ENCODE peak calls at places on chromosome 16, in ten cellular contexts. H, U, N, W, C, J, Z, L, M and B are unnamed samples.

GRCh38 chr16:15777533-15778203 is 79.2 kb downstream of the MYH11 start:
- DNase-seq in J (no peak), W (no peak), H (no peak), N (peak), U (peak), C (no peak), L (peak), Z (no peak), M (no peak), B (no peak)

GRCh38 chr16:10878644-10879498 is 1.9 kb downstream of the CIITA start:
- DNase-seq in H (no peak), J (peak), U (no peak), Z (peak), L (no peak), C (no peak), W (peak), N (no peak), M (no peak), B (no peak)

GRCh38 chr16:71421911-71422310 is 19.9 kb downstream of the TLE7 start:
- DNase-seq in H (no peak), Z (no peak), L (no peak), C (no peak), U (peak), N (peak), W (no peak), J (no peak), M (no peak), B (no peak)

GRCh38 chr16:4327782-4328579 is 12.1 kb downstream of the GLIS2 start:
- DNase-seq in J (peak), C (peak), N (no peak), H (peak), Z (peak), L (no peak), W (peak), U (no peak), M (no peak), B (no peak)

GRCh38 chr16:5036228-5037156 is 2.8 kb upstream of the NAGPA start:
- DNase-seq in W (no peak), C (no peak), J (no peak), M (no peak), L (no peak), Z (no peak), N (no peak), U (no peak), H (no peak), B (no peak)

GRCh38 chr16:12096162-12096781 is 119.7 kb downstream of the SNX29 start:
- DNase-seq in N (no peak), J (no peak), M (no peak), C (no peak), H (no peak), L (no peak), U (no peak), Z (no peak), W (no peak), B (no peak)

GRCh38 chr16:47732806-47733150 is 271.6 kb downstream of the PHKB start:
- DNase-seq in J (no peak), H (no peak), M (peak), W (no peak), N (no peak), Z (no peak), C (no peak), L (peak), U (peak), B (peak)

GRCh38 chr16:58859958-58860669 is 126.0 kb upstream of the GOT2 start:
- DNase-seq in N (no peak), C (no peak), W (no peak), J (no peak), M (no peak), L (no peak), Z (no peak), H (no peak), U (no peak), B (no peak)

GRCh38 chr16:14001521-14001920 is 69.6 kb upstream of the MRTFB start:
- DNase-seq in U (no peak), W (no peak), C (no peak), H (no peak), Z (no peak), J (no peak), M (no peak), N (no peak), L (no peak), B (no peak)

GRCh38 chr16:49108611-49109010 is 173.0 kb downstream of the CBLN1 start:
- DNase-seq in Z (no peak), L (no peak), U (no peak), H (no peak), J (no peak), C (no peak), M (no peak), N (no peak), W (no peak), B (no peak)

GRCh38 chr16:27293343-27293742 is 20.4 kb upstream of the IL4R start:
- DNase-seq in U (no peak), H (no peak), W (no peak), J (no peak), Z (no peak), M (no peak), L (no peak), N (no peak), C (no peak), B (no peak)

GRCh38 chr16:667780-668518 is at the start of gene RHOT2:
- DNase-seq in M (no peak), U (peak), Z (peak), W (peak), J (peak), L (peak), C (peak), N (peak), H (peak), B (peak)

GRCh38 chr16:84482951-84483881 is 21.2 kb downstream of the MEAK7 start:
- DNase-seq in N (no peak), J (no peak), M (no peak), U (no peak), Z (no peak), W (no peak), H (no peak), C (no peak), L (no peak), B (no peak)

GRCh38 chr16:11164482-11165270 is 91.3 kb downstream of the SOCS1 start:
- DNase-seq in Z (peak), N (no peak), J (no peak), C (no peak), U (no peak), H (no peak), M (no peak), W (no peak), L (no peak), B (no peak)

GRCh38 chr16:90047714-90048346 is 28.6 kb upstream of the DBNDD1 start:
- DNase-seq in N (no peak), H (no peak), J (no peak), M (no peak), L (no peak), C (no peak), Z (no peak), U (no peak), W (no peak), B (no peak)

GRCh38 chr16:14300631-14301149 is 229.6 kb downstream of the MRTFB start:
- DNase-seq in N (peak), W (peak), Z (peak), M (peak), L (peak), J (peak), C (peak), H (peak), U (peak), B (peak)

GRCh38 chr16:58755989-58756649 is 22.0 kb upstream of the GOT2 start:
- DNase-seq in L (peak), U (peak), Z (peak), N (peak), C (peak), M (no peak), H (peak), W (peak), J (peak), B (peak)

GRCh38 chr16:21167929-21168602 is 9.6 kb downstream of the LDAF1 start:
- DNase-seq in L (no peak), Z (no peak), C (no peak), U (no peak), N (no peak), J (no peak), W (no peak), M (no peak), H (no peak), B (no peak)

GRCh38 chr16:988465-989353 is 7.1 kb downstream of the SOX8 start:
- DNase-seq in H (no peak), L (no peak), N (no peak), C (no peak), M (no peak), U (no peak), J (no peak), W (no peak), Z (no peak), B (no peak)

GRCh38 chr16:81061855-81062608 is 15.0 kb downstream of the C16orf46 start:
- DNase-seq in J (no peak), L (no peak), U (no peak), Z (no peak), H (no peak), C (no peak), W (no peak), M (no peak), N (no peak), B (no peak)

GRCh38 chr16:88342491-88342890 is 40.3 kb upstream of the ZNF469 start:
- DNase-seq in W (peak), J (no peak), M (no peak), N (no peak), L (no peak), H (no peak), U (no peak), C (no peak), Z (no peak), B (no peak)

GRCh38 chr16:68504066-68504465 is 35.0 kb upstream of the ZFP90 start:
- DNase-seq in U (no peak), N (no peak), M (no peak), Z (no peak), C (no peak), W (no peak), L (no peak), H (no peak), J (no peak), B (no peak)

GRCh38 chr16:85090873-85091521 is 21.3 kb downstream of the CIBAR2 start:
- DNase-seq in H (no peak), C (no peak), M (no peak), N (no peak), L (no peak), W (no peak), U (no peak), Z (peak), J (no peak), B (no peak)

GRCh38 chr16:22031483-22032083 is 23.7 kb downstream of the MOSMO start:
- DNase-seq in Z (no peak), H (no peak), J (no peak), U (no peak), W (no peak), L (no peak), C (no peak), M (no peak), N (no peak), B (no peak)

GRCh38 chr16:50209548-50210265 is 56.6 kb downstream of the TENT4B start:
- DNase-seq in M (no peak), Z (no peak), N (no peak), H (no peak), L (no peak), J (no peak), W (no peak), C (peak), U (no peak), B (no peak)

GRCh38 chr16:67571981-67572431 is 9.7 kb downstream of the CTCF start:
- DNase-seq in J (no peak), N (no peak), H (no peak), U (no peak), W (no peak), Z (no peak), C (no peak), L (peak), M (no peak), B (no peak)

GRCh38 chr16:68286153-68287074 is 22.1 kb downstream of the SLC7A6 start:
- DNase-seq in H (no peak), C (no peak), U (no peak), W (no peak), L (no peak), M (no peak), J (no peak), Z (no peak), N (peak), B (no peak)

GRCh38 chr16:84932691-84933090 is 78.6 kb downstream of the ZDHHC7 start:
- DNase-seq in M (no peak), Z (no peak), N (no peak), W (no peak), J (no peak), H (no peak), L (no peak), U (no peak), C (no peak), B (no peak)

GRCh38 chr16:11090947-11091785 is 146.8 kb downstream of the CLEC16A start:
- DNase-seq in W (no peak), H (no peak), M (no peak), L (no peak), J (no peak), N (peak), Z (no peak), U (no peak), C (no peak), B (no peak)

GRCh38 chr16:53429221-53429943 is 4.9 kb upstream of the RBL2 start:
- DNase-seq in L (peak), J (no peak), N (no peak), U (no peak), M (no peak), C (no peak), Z (peak), W (no peak), H (no peak), B (peak)

GRCh38 chr16:50261707-50262235 is 4.6 kb upstream of the ADCY7 start:
- DNase-seq in N (no peak), L (no peak), W (no peak), C (no peak), J (no peak), U (peak), H (no peak), Z (no peak), M (no peak), B (no peak)

GRCh38 chr16:16021988-16022682 is 72.7 kb downstream of the ABCC1 start:
- DNase-seq in H (peak), J (peak), C (peak), N (no peak), Z (peak), U (peak), M (no peak), W (peak), L (peak), B (peak)

GRCh38 chr16:80971814-80972213 is 34.9 kb downstream of the CMC2 start:
- DNase-seq in M (no peak), J (no peak), C (no peak), N (no peak), W (no peak), U (no peak), H (no peak), Z (no peak), L (no peak), B (no peak)

GRCh38 chr16:70391881-70392481 is 45.3 kb downstream of the DDX19A start:
- DNase-seq in J (peak), H (peak), N (no peak), U (peak), L (no peak), W (peak), C (peak), M (no peak), Z (no peak), B (peak)

GRCh38 chr16:27483624-27484023 is 66.1 kb downstream of the GTF3C1 start:
- DNase-seq in L (no peak), U (no peak), N (no peak), Z (no peak), H (no peak), C (no peak), W (no peak), M (no peak), J (no peak), B (no peak)

GRCh38 chr16:73771676-73772075 is 524.9 kb upstream of the PSMD7 start:
- DNase-seq in C (no peak), M (no peak), L (no peak), U (no peak), H (no peak), N (no peak), J (no peak), W (no peak), Z (no peak), B (no peak)

GRCh38 chr16:783404-784161 is 4.6 kb downstream of the RPUSD1 start:
- DNase-seq in M (no peak), N (no peak), U (no peak), H (no peak), L (no peak), J (no peak), C (no peak), W (peak), Z (peak), B (no peak)

GRCh38 chr16:57264950-57265371 is 19.5 kb downstream of the PLLP start:
- DNase-seq in H (no peak), U (no peak), C (no peak), J (no peak), Z (peak), W (no peak), L (no peak), N (no peak), M (no peak), B (no peak)

GRCh38 chr16:57268804-57269800 is 15.4 kb downstream of the PLLP start:
- DNase-seq in L (no peak), J (no peak), M (no peak), N (no peak), H (peak), W (peak), Z (peak), U (peak), C (no peak), B (no peak)

GRCh38 chr16:57264381-57264780 is 19.3 kb downstream of the ARL2BP start:
- DNase-seq in Z (no peak), W (no peak), U (no peak), C (no peak), N (no peak), H (no peak), J (no peak), L (no peak), M (no peak), B (no peak)

GRCh38 chr16:57265850-57266530 is 18.5 kb downstream of the PLLP start:
- DNase-seq in C (no peak), L (no peak), U (no peak), H (peak), J (peak), W (peak), M (no peak), N (no peak), Z (peak), B (no peak)

DNA sequence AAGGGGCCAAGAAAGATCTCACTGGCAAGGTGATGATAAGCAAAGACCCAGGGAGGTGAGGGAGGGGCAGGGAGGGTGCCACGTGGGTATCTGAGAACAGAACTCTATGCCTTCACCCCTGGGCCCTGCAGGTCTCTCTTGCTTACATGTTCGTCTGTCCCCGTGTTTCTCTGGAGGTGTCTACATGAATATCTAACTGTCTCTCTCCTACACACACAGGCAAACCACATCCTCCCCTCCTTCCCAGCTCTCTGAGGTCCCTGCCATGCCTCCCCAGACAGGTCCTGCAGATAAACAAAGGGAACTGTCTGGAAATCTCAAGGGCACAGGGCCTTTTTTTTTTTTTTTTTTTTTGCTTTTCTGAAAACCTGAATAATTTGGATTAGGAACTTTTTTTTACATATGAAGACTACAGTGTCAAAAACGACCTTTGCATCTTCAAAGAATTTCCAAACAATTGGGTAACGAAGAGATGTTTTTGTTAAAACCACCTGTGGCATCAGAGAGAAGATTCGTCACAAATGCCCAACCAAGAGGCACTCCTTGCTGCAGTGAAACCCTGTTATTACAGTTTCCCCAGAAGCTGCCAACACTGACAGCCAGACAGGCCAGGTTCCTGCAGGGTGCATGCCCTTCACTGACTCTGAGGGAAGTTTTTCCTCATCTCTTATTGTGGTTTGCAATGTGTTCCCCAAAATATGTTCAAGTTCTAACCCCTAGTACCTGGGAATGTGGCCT is 17.8 kb downstream of the PLLP start:
- DNase-seq in J (no peak), Z (peak), C (no peak), M (no peak), N (peak), U (no peak), W (no peak), L (no peak), H (no peak), B (no peak)
- H3K4me3 ChIP-seq in J (peak), Z (no peak), C (no peak), M (no peak), N (no peak), U (no peak), W (peak), L (no peak), H (no peak), B (no peak)

DNA sequence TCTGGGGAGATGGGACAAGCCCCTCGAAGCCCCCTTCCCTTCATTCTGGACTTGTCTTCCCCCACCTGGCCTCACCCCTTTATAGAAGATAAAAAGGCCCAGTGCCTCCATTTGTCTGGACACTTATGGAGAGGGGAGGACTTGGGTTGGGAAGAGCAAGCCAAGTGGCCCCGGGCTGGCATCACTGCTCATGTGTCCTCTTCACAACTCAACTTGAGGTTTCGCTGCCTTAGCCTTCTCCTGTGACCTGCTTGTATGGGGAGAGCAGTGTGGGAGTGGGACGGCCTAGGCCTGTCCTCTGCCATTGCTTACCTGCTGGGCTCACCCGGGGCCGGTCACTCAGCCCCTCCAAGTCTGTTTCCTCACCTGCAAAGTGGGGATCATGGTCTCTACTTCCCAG is 1.4 kb downstream of the PAQR4 start:
- DNase-seq in L (no peak), J (no peak), C (no peak), U (no peak), H (no peak), Z (no peak), M (no peak), N (no peak), W (no peak), B (no peak)
- H3K4me3 ChIP-seq in L (peak), J (peak), C (peak), U (peak), H (peak), Z (no peak), M (peak), N (peak), W (peak), B (peak)

GRCh38 chr16:2027024-2028010 is 615 bp downstream of the NHERF2 start:
- DNase-seq in H (peak), L (no peak), M (no peak), Z (no peak), U (peak), N (no peak), C (no peak), W (no peak), J (peak), B (no peak)

GRCh38 chr16:2025878-2026460 is 733 bp upstream of the NHERF2 start:
- DNase-seq in L (no peak), M (no peak), J (no peak), Z (no peak), C (no peak), N (no peak), H (peak), W (no peak), U (no peak), B (no peak)

GRCh38 chr16:2025251-2025650 is 1.5 kb upstream of the NHERF2 start:
- DNase-seq in Z (peak), N (no peak), M (no peak), J (no peak), H (no peak), W (peak), L (no peak), U (no peak), C (no peak), B (no peak)

GRCh38 chr16:2028146-2028545 is 1.4 kb downstream of the NHERF2 start:
- DNase-seq in Z (no peak), W (no peak), N (no peak), H (no peak), M (no peak), C (no peak), L (no peak), U (no peak), J (no peak), B (no peak)

GRCh38 chr16:2026461-2027023 is at the start of gene NHERF2:
- DNase-seq in M (no peak), H (peak), U (no peak), N (peak), W (peak), J (peak), L (no peak), C (no peak), Z (peak), B (no peak)
- H3K4me3 ChIP-seq in M (peak), H (peak), U (peak), N (no peak), W (peak), J (peak), L (peak), C (peak), Z (peak), B (peak)

DNA sequence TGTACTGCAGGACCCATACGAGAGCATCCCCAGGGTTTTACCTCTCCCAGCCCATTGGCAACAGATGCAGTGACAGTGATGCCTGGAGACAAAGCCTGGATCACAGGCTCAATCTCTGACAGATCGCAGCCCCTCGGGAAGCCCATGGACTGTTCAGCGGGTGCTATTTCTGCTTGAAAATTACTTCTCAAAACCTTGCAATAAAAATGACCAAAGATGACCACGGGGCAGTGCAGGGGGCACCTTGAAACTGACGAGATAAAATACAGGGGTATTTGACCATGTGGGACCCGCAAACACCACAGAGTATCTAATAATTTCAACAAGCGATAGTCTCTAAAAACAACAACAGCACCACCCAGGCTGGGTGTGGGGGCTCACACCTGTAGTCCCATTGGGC is 118.3 kb downstream of the C16orf95 start:
- DNase-seq in J (no peak), C (no peak), N (no peak), M (no peak), L (no peak), W (no peak), U (no peak), H (no peak), Z (no peak), B (no peak)
- H3K4me3 ChIP-seq in J (no peak), C (no peak), N (no peak), M (no peak), L (no peak), W (no peak), U (no peak), H (no peak), Z (no peak), B (no peak)